ENCODE peak calls at places on chromosomes 4 and X, in seven cellular contexts. N is SJSA1; B is kidney epithelial cell; Y is fibroblast of mammary gland; R is neural crest cell; O is naive thymus-derived CD8-positive, alpha-beta T cell; A is Ammon's horn. Q is an unnamed sample.

GRCh38 chr4:127357765-127358164 is 275.0 kb upstream of the INTU start:
- DNase-seq in N (no peak), B (no peak), Y (no peak), R (no peak), O (no peak), A (no peak), Q (no peak)

GRCh38 chr4:19382993-19383392 is 868.7 kb upstream of the SLIT2 start:
- DNase-seq in N (no peak), B (no peak), Y (peak; percentile 94), R (no peak), O (no peak), A (no peak), Q (no peak)

GRCh38 chr4:82765134-82765533 is 33.5 kb downstream of the SCD5 start:
- DNase-seq in N (no peak), B (no peak), Y (no peak), R (no peak), O (no peak), A (no peak), Q (no peak)

GRCh38 chr4:40423735-40424134 is 88.6 kb downstream of the CHRNA9 start:
- DNase-seq in N (no peak), B (no peak), Y (peak; percentile 68), R (no peak), O (no peak), A (no peak), Q (no peak)

GRCh38 chr4:10546-10870 is 42.6 kb upstream of the ZNF595 start:
- DNase-seq in N (no peak), B (no peak), Y (no peak), R (no peak), O (no peak), A (no peak), Q (no peak)

GRCh38 chr4:40283968-40284367 is 51.2 kb upstream of the CHRNA9 start:
- DNase-seq in N (peak; percentile 38), B (peak; percentile 80), Y (peak; percentile 48), R (no peak), O (peak; percentile 73), A (no peak), Q (peak; percentile 58)

GRCh38 chr4:973431-974397 is at the start of gene DGKQ:
- DNase-seq in N (no peak), B (no peak), Y (peak; percentile 67), R (peak; percentile 76), O (peak; percentile 87), A (peak; percentile 93), Q (peak; percentile 84)

GRCh38 chrX:275967-276587 is 5.1 kb upstream of the PLCXD1 start:
- DNase-seq in N (peak; percentile 41), B (no peak), Y (peak; percentile 40), R (no peak), O (peak; percentile 29), A (peak; percentile 82), Q (peak; percentile 38)

GRCh38 chr4:30380404-30380998 is 339.7 kb upstream of the PCDH7 start:
- DNase-seq in N (peak; percentile 0), B (peak; percentile 44), Y (peak; percentile 74), R (peak; percentile 48), O (no peak), A (peak; percentile 3), Q (no peak)

GRCh38 chr4:149897784-149898183 is 82.1 kb upstream of the IQCM start:
- DNase-seq in N (no peak), B (no peak), Y (peak; percentile 41), R (no peak), O (no peak), A (peak; percentile 23), Q (no peak)

GRCh38 chr4:184756399-184756798 is 22.5 kb upstream of the CENPU start:
- DNase-seq in N (no peak), B (no peak), Y (peak; percentile 90), R (no peak), O (no peak), A (no peak), Q (no peak)

GRCh38 chr4:100539706-100540105 is 21.9 kb upstream of the EMCN start:
- DNase-seq in N (no peak), B (no peak), Y (no peak), R (no peak), O (no peak), A (no peak), Q (no peak)

GRCh38 chr4:83618431-83618830 is 82.5 kb downstream of the GPAT3 start:
- DNase-seq in N (no peak), B (peak; percentile 75), Y (peak; percentile 61), R (no peak), O (no peak), A (no peak), Q (no peak)

GRCh38 chrX:150575415-150575814 is 7.0 kb downstream of the MTM1 start:
- DNase-seq in N (no peak), B (peak; percentile 37), Y (peak; percentile 55), R (no peak), O (peak; percentile 40), A (no peak), Q (peak; percentile 1)

GRCh38 chr4:150248181-150248580 is 169.9 kb downstream of the DCLK2 start:
- DNase-seq in N (no peak), B (no peak), Y (no peak), R (no peak), O (no peak), A (no peak), Q (no peak)

GRCh38 chrX:88284844-88285243 is 462.2 kb upstream of the CPXCR1 start:
- DNase-seq in N (no peak), B (no peak), Y (no peak), R (no peak), O (no peak), A (no peak), Q (no peak)

GRCh38 chr4:107913283-107913899 is 18.0 kb upstream of the CYP2U1 start:
- DNase-seq in N (peak; percentile 53), B (no peak), Y (peak; percentile 78), R (peak; percentile 43), O (peak; percentile 67), A (peak; percentile 82), Q (peak; percentile 46)

GRCh38 chrX:52341493-52341892 is 27.3 kb upstream of the XAGE2 start:
- DNase-seq in N (no peak), B (no peak), Y (peak; percentile 43), R (no peak), O (no peak), A (no peak), Q (no peak)

GRCh38 chr4:137510866-137511265 is 21.4 kb downstream of the PCDH18 start:
- DNase-seq in N (peak; percentile 83), B (peak; percentile 72), Y (peak; percentile 99), R (no peak), O (no peak), A (peak; percentile 40), Q (no peak)

GRCh38 chrX:110442631-110443030 is 84.0 kb downstream of the RTL9 start:
- DNase-seq in N (peak; percentile 2), B (no peak), Y (peak; percentile 36), R (no peak), O (no peak), A (no peak), Q (no peak)

GRCh38 chr4:151692821-151693504 is 67.8 kb downstream of the GATB start:
- DNase-seq in N (no peak), B (no peak), Y (no peak), R (no peak), O (no peak), A (no peak), Q (no peak)

GRCh38 chr4:139017861-139018260 is 2.3 kb downstream of the NOCT start:
- DNase-seq in N (peak; percentile 27), B (no peak), Y (peak; percentile 22), R (no peak), O (no peak), A (no peak), Q (no peak)

GRCh38 chr4:8538076-8538702 is 42.0 kb upstream of the GPR78 start:
- DNase-seq in N (no peak), B (no peak), Y (no peak), R (no peak), O (no peak), A (no peak), Q (no peak)

GRCh38 chrX:41922125-41922521 is 1.2 kb downstream of the CASK start:
- DNase-seq in N (peak; percentile 21), B (no peak), Y (peak; percentile 45), R (no peak), O (peak; percentile 7), A (peak; percentile 7), Q (peak; percentile 1)

GRCh38 chr4:11138964-11139363 is 289.7 kb downstream of the HS3ST1 start:
- DNase-seq in N (no peak), B (no peak), Y (no peak), R (no peak), O (no peak), A (no peak), Q (no peak)

GRCh38 chr4:23835814-23836478 is 53.9 kb downstream of the PPARGC1A start:
- DNase-seq in N (no peak), B (no peak), Y (no peak), R (no peak), O (no peak), A (no peak), Q (no peak)

GRCh38 chr4:10080874-10081606 is 35.6 kb downstream of the WDR1 start:
- DNase-seq in N (no peak), B (no peak), Y (no peak), R (no peak), O (no peak), A (no peak), Q (no peak)

GRCh38 chr4:128354205-128354821 is 66.7 kb upstream of the PGRMC2 start:
- DNase-seq in N (peak; percentile 99), B (peak; percentile 93), Y (peak; percentile 77), R (no peak), O (no peak), A (no peak), Q (no peak)

GRCh38 chrX:135086197-135086854 is 34.0 kb downstream of the ETDB start:
- DNase-seq in N (peak; percentile 33), B (peak; percentile 34), Y (peak; percentile 71), R (no peak), O (peak; percentile 67), A (peak; percentile 66), Q (peak; percentile 63)

GRCh38 chr4:6622744-6623143 is 17.7 kb upstream of the MRFAP1 start:
- DNase-seq in N (no peak), B (no peak), Y (no peak), R (no peak), O (no peak), A (no peak), Q (no peak)

GRCh38 chr4:151029537-151029936 is 14.5 kb upstream of the LRBA start:
- DNase-seq in N (no peak), B (no peak), Y (no peak), R (no peak), O (no peak), A (no peak), Q (no peak)

GRCh38 chr4:163391756-163392155 is 48.1 kb downstream of the NPY5R start:
- DNase-seq in N (no peak), B (no peak), Y (no peak), R (no peak), O (no peak), A (no peak), Q (no peak)